ENCODE peak calls at places on chromosome 3, in ten cellular contexts. One of them, this sample, is unnamed.

GRCh38 chr3:165532851-165533250 is 304.4 kb downstream of the BCHE start:
- DNase-seq in GM23248: no peak
- DNase-seq in spleen: no peak
- DNase-seq in lung: no peak
- DNase-seq in body of pancreas: no peak
- DNase-seq in dorsolateral prefrontal cortex: peak
- DNase-seq in right cardiac atrium: no peak
- DNase-seq in heart left ventricle: no peak
- DNase-seq in naive thymus-derived CD4-positive, alpha-beta T cell: no peak
- DNase-seq in A673: no peak
- DNase-seq in this sample: no peak

GRCh38 chr3:32121137-32121536 is 14.7 kb downstream of the GPD1L start:
- DNase-seq in GM23248: no peak
- DNase-seq in spleen: no peak
- DNase-seq in lung: no peak
- DNase-seq in body of pancreas: no peak
- DNase-seq in dorsolateral prefrontal cortex: no peak
- DNase-seq in right cardiac atrium: no peak
- DNase-seq in heart left ventricle: no peak
- DNase-seq in naive thymus-derived CD4-positive, alpha-beta T cell: no peak
- DNase-seq in A673: no peak
- DNase-seq in this sample: no peak

GRCh38 chr3:57948782-57949242 is 59.4 kb upstream of the FLNB start:
- DNase-seq in GM23248: no peak
- DNase-seq in spleen: peak
- DNase-seq in lung: no peak
- DNase-seq in body of pancreas: peak
- DNase-seq in dorsolateral prefrontal cortex: no peak
- DNase-seq in right cardiac atrium: no peak
- DNase-seq in heart left ventricle: no peak
- DNase-seq in naive thymus-derived CD4-positive, alpha-beta T cell: no peak
- DNase-seq in A673: no peak
- DNase-seq in this sample: peak

GRCh38 chr3:131705558-131706051 is 202.8 kb upstream of the MRPL3 start:
- DNase-seq in GM23248: peak
- DNase-seq in spleen: no peak
- DNase-seq in lung: no peak
- DNase-seq in body of pancreas: no peak
- DNase-seq in dorsolateral prefrontal cortex: no peak
- DNase-seq in right cardiac atrium: no peak
- DNase-seq in heart left ventricle: no peak
- DNase-seq in naive thymus-derived CD4-positive, alpha-beta T cell: no peak
- DNase-seq in A673: peak
- DNase-seq in this sample: no peak

GRCh38 chr3:194328080-194328571 is 23.0 kb downstream of the CPN2 start:
- DNase-seq in GM23248: peak
- DNase-seq in spleen: no peak
- DNase-seq in lung: no peak
- DNase-seq in body of pancreas: peak
- DNase-seq in dorsolateral prefrontal cortex: no peak
- DNase-seq in right cardiac atrium: no peak
- DNase-seq in heart left ventricle: no peak
- DNase-seq in naive thymus-derived CD4-positive, alpha-beta T cell: no peak
- DNase-seq in A673: peak
- DNase-seq in this sample: no peak

GRCh38 chr3:186544281-186544680 is at the start of gene CRYGS:
- DNase-seq in GM23248: peak
- DNase-seq in spleen: no peak
- DNase-seq in lung: no peak
- DNase-seq in body of pancreas: no peak
- DNase-seq in dorsolateral prefrontal cortex: no peak
- DNase-seq in right cardiac atrium: no peak
- DNase-seq in heart left ventricle: no peak
- DNase-seq in naive thymus-derived CD4-positive, alpha-beta T cell: no peak
- DNase-seq in A673: no peak
- DNase-seq in this sample: no peak

GRCh38 chr3:136960838-136961836 is 3.4 kb downstream of the IL20RB start:
- DNase-seq in GM23248: peak
- DNase-seq in spleen: no peak
- DNase-seq in lung: no peak
- DNase-seq in body of pancreas: no peak
- DNase-seq in dorsolateral prefrontal cortex: no peak
- DNase-seq in right cardiac atrium: no peak
- DNase-seq in heart left ventricle: no peak
- DNase-seq in naive thymus-derived CD4-positive, alpha-beta T cell: no peak
- DNase-seq in A673: no peak
- DNase-seq in this sample: no peak

GRCh38 chr3:68935778-68936177 is 3.4 kb upstream of the TAFA4 start:
- DNase-seq in GM23248: no peak
- DNase-seq in spleen: no peak
- DNase-seq in lung: no peak
- DNase-seq in body of pancreas: no peak
- DNase-seq in dorsolateral prefrontal cortex: no peak
- DNase-seq in right cardiac atrium: no peak
- DNase-seq in heart left ventricle: no peak
- DNase-seq in naive thymus-derived CD4-positive, alpha-beta T cell: no peak
- DNase-seq in A673: no peak
- DNase-seq in this sample: no peak

GRCh38 chr3:189529889-189530288 is 101.3 kb upstream of the TP63 start:
- DNase-seq in GM23248: no peak
- DNase-seq in spleen: no peak
- DNase-seq in lung: no peak
- DNase-seq in body of pancreas: no peak
- DNase-seq in dorsolateral prefrontal cortex: no peak
- DNase-seq in right cardiac atrium: no peak
- DNase-seq in heart left ventricle: no peak
- DNase-seq in naive thymus-derived CD4-positive, alpha-beta T cell: no peak
- DNase-seq in A673: no peak
- DNase-seq in this sample: no peak

GRCh38 chr3:196288141-196288460 is 575 bp upstream of the PCYT1A start:
- DNase-seq in GM23248: peak
- DNase-seq in spleen: no peak
- DNase-seq in lung: no peak
- DNase-seq in body of pancreas: no peak
- DNase-seq in dorsolateral prefrontal cortex: no peak
- DNase-seq in right cardiac atrium: no peak
- DNase-seq in heart left ventricle: no peak
- DNase-seq in naive thymus-derived CD4-positive, alpha-beta T cell: peak
- DNase-seq in A673: peak
- DNase-seq in this sample: no peak

GRCh38 chr3:126883241-126883640 is 99.7 kb upstream of the PLXNA1 start:
- DNase-seq in GM23248: peak
- DNase-seq in spleen: no peak
- DNase-seq in lung: no peak
- DNase-seq in body of pancreas: no peak
- DNase-seq in dorsolateral prefrontal cortex: no peak
- DNase-seq in right cardiac atrium: peak
- DNase-seq in heart left ventricle: no peak
- DNase-seq in naive thymus-derived CD4-positive, alpha-beta T cell: no peak
- DNase-seq in A673: peak
- DNase-seq in this sample: no peak

GRCh38 chr3:63948995-63949394 is 36.8 kb upstream of the SCAANT1 start:
- DNase-seq in GM23248: peak
- DNase-seq in spleen: no peak
- DNase-seq in lung: no peak
- DNase-seq in body of pancreas: no peak
- DNase-seq in dorsolateral prefrontal cortex: no peak
- DNase-seq in right cardiac atrium: no peak
- DNase-seq in heart left ventricle: no peak
- DNase-seq in naive thymus-derived CD4-positive, alpha-beta T cell: no peak
- DNase-seq in A673: no peak
- DNase-seq in this sample: no peak

GRCh38 chr3:8938021-8938420 is 25.3 kb downstream of the RAD18 start:
- DNase-seq in GM23248: peak
- DNase-seq in spleen: no peak
- DNase-seq in lung: no peak
- DNase-seq in body of pancreas: no peak
- DNase-seq in dorsolateral prefrontal cortex: no peak
- DNase-seq in right cardiac atrium: no peak
- DNase-seq in heart left ventricle: no peak
- DNase-seq in naive thymus-derived CD4-positive, alpha-beta T cell: no peak
- DNase-seq in A673: peak
- DNase-seq in this sample: no peak

GRCh38 chr3:20066848-20067617 is 26.8 kb downstream of the KAT2B start:
- DNase-seq in GM23248: peak
- DNase-seq in spleen: no peak
- DNase-seq in lung: no peak
- DNase-seq in body of pancreas: no peak
- DNase-seq in dorsolateral prefrontal cortex: no peak
- DNase-seq in right cardiac atrium: peak
- DNase-seq in heart left ventricle: no peak
- DNase-seq in naive thymus-derived CD4-positive, alpha-beta T cell: no peak
- DNase-seq in A673: peak
- DNase-seq in this sample: peak

GRCh38 chr3:186882881-186883685 is 40.6 kb downstream of the ADIPOQ start:
- DNase-seq in GM23248: peak
- DNase-seq in spleen: no peak
- DNase-seq in lung: no peak
- DNase-seq in body of pancreas: no peak
- DNase-seq in dorsolateral prefrontal cortex: no peak
- DNase-seq in right cardiac atrium: no peak
- DNase-seq in heart left ventricle: no peak
- DNase-seq in naive thymus-derived CD4-positive, alpha-beta T cell: no peak
- DNase-seq in A673: peak
- DNase-seq in this sample: no peak

GRCh38 chr3:194301730-194302129 is 49.4 kb downstream of the CPN2 start:
- DNase-seq in GM23248: no peak
- DNase-seq in spleen: no peak
- DNase-seq in lung: no peak
- DNase-seq in body of pancreas: no peak
- DNase-seq in dorsolateral prefrontal cortex: no peak
- DNase-seq in right cardiac atrium: no peak
- DNase-seq in heart left ventricle: no peak
- DNase-seq in naive thymus-derived CD4-positive, alpha-beta T cell: no peak
- DNase-seq in A673: no peak
- DNase-seq in this sample: peak

GRCh38 chr3:41293169-41293681 is 93.9 kb downstream of the CTNNB1 start:
- DNase-seq in GM23248: no peak
- DNase-seq in spleen: no peak
- DNase-seq in lung: no peak
- DNase-seq in body of pancreas: no peak
- DNase-seq in dorsolateral prefrontal cortex: no peak
- DNase-seq in right cardiac atrium: no peak
- DNase-seq in heart left ventricle: no peak
- DNase-seq in naive thymus-derived CD4-positive, alpha-beta T cell: no peak
- DNase-seq in A673: no peak
- DNase-seq in this sample: no peak

GRCh38 chr3:110811050-110811449 is 260.6 kb upstream of the NECTIN3 start:
- DNase-seq in GM23248: peak
- DNase-seq in spleen: no peak
- DNase-seq in lung: no peak
- DNase-seq in body of pancreas: no peak
- DNase-seq in dorsolateral prefrontal cortex: no peak
- DNase-seq in right cardiac atrium: no peak
- DNase-seq in heart left ventricle: no peak
- DNase-seq in naive thymus-derived CD4-positive, alpha-beta T cell: no peak
- DNase-seq in A673: no peak
- DNase-seq in this sample: no peak

GRCh38 chr3:110816008-110816407 is 255.6 kb upstream of the NECTIN3 start:
- DNase-seq in GM23248: peak
- DNase-seq in spleen: no peak
- DNase-seq in lung: no peak
- DNase-seq in body of pancreas: no peak
- DNase-seq in dorsolateral prefrontal cortex: no peak
- DNase-seq in right cardiac atrium: no peak
- DNase-seq in heart left ventricle: no peak
- DNase-seq in naive thymus-derived CD4-positive, alpha-beta T cell: no peak
- DNase-seq in A673: no peak
- DNase-seq in this sample: no peak

GRCh38 chr3:110813541-110813940 is 258.1 kb upstream of the NECTIN3 start:
- DNase-seq in GM23248: no peak
- DNase-seq in spleen: no peak
- DNase-seq in lung: no peak
- DNase-seq in body of pancreas: no peak
- DNase-seq in dorsolateral prefrontal cortex: no peak
- DNase-seq in right cardiac atrium: no peak
- DNase-seq in heart left ventricle: no peak
- DNase-seq in naive thymus-derived CD4-positive, alpha-beta T cell: no peak
- DNase-seq in A673: no peak
- DNase-seq in this sample: no peak

GRCh38 chr3:110815008-110815583 is 256.5 kb upstream of the NECTIN3 start:
- DNase-seq in GM23248: peak
- DNase-seq in spleen: no peak
- DNase-seq in lung: no peak
- DNase-seq in body of pancreas: no peak
- DNase-seq in dorsolateral prefrontal cortex: no peak
- DNase-seq in right cardiac atrium: no peak
- DNase-seq in heart left ventricle: no peak
- DNase-seq in naive thymus-derived CD4-positive, alpha-beta T cell: no peak
- DNase-seq in A673: no peak
- DNase-seq in this sample: no peak

GRCh38 chr3:110814170-110815007 is 257.2 kb upstream of the NECTIN3 start:
- DNase-seq in GM23248: peak
- DNase-seq in spleen: no peak
- DNase-seq in lung: no peak
- DNase-seq in body of pancreas: no peak
- DNase-seq in dorsolateral prefrontal cortex: no peak
- DNase-seq in right cardiac atrium: no peak
- DNase-seq in heart left ventricle: no peak
- DNase-seq in naive thymus-derived CD4-positive, alpha-beta T cell: no peak
- DNase-seq in A673: no peak
- DNase-seq in this sample: no peak
- H3K4me3 ChIP-seq in GM23248: peak
- H3K4me3 ChIP-seq in spleen: no peak
- H3K4me3 ChIP-seq in lung: no peak
- H3K4me3 ChIP-seq in body of pancreas: no peak
- H3K4me3 ChIP-seq in dorsolateral prefrontal cortex: no peak
- H3K4me3 ChIP-seq in right cardiac atrium: no peak
- H3K4me3 ChIP-seq in heart left ventricle: no peak
- H3K4me3 ChIP-seq in naive thymus-derived CD4-positive, alpha-beta T cell: no peak
- H3K4me3 ChIP-seq in A673: no peak
- H3K4me3 ChIP-seq in this sample: no peak

GRCh38 chr3:188358787-188359493 is 205.0 kb downstream of the LPP start:
- DNase-seq in GM23248: no peak
- DNase-seq in spleen: no peak
- DNase-seq in lung: no peak
- DNase-seq in body of pancreas: no peak
- DNase-seq in dorsolateral prefrontal cortex: no peak
- DNase-seq in right cardiac atrium: no peak
- DNase-seq in heart left ventricle: no peak
- DNase-seq in naive thymus-derived CD4-positive, alpha-beta T cell: peak
- DNase-seq in A673: no peak
- DNase-seq in this sample: no peak
- H3K4me3 ChIP-seq in GM23248: no peak
- H3K4me3 ChIP-seq in spleen: no peak
- H3K4me3 ChIP-seq in lung: no peak
- H3K4me3 ChIP-seq in body of pancreas: no peak
- H3K4me3 ChIP-seq in dorsolateral prefrontal cortex: no peak
- H3K4me3 ChIP-seq in right cardiac atrium: no peak
- H3K4me3 ChIP-seq in heart left ventricle: no peak
- H3K4me3 ChIP-seq in naive thymus-derived CD4-positive, alpha-beta T cell: peak
- H3K4me3 ChIP-seq in A673: no peak
- H3K4me3 ChIP-seq in this sample: no peak

GRCh38 chr3:11770477-11771381 is 76.0 kb downstream of the TAMM41 start:
- DNase-seq in GM23248: peak
- DNase-seq in spleen: peak
- DNase-seq in lung: peak
- DNase-seq in body of pancreas: peak
- DNase-seq in dorsolateral prefrontal cortex: peak
- DNase-seq in right cardiac atrium: peak
- DNase-seq in heart left ventricle: peak
- DNase-seq in naive thymus-derived CD4-positive, alpha-beta T cell: peak
- DNase-seq in A673: peak
- DNase-seq in this sample: peak
- H3K4me3 ChIP-seq in GM23248: peak
- H3K4me3 ChIP-seq in spleen: peak
- H3K4me3 ChIP-seq in lung: no peak
- H3K4me3 ChIP-seq in body of pancreas: no peak
- H3K4me3 ChIP-seq in dorsolateral prefrontal cortex: peak
- H3K4me3 ChIP-seq in right cardiac atrium: no peak
- H3K4me3 ChIP-seq in heart left ventricle: no peak
- H3K4me3 ChIP-seq in naive thymus-derived CD4-positive, alpha-beta T cell: peak
- H3K4me3 ChIP-seq in A673: no peak
- H3K4me3 ChIP-seq in this sample: no peak

GRCh38 chr3:37127340-37127739 is 47.0 kb downstream of the LRRFIP2 start:
- DNase-seq in GM23248: no peak
- DNase-seq in spleen: no peak
- DNase-seq in lung: no peak
- DNase-seq in body of pancreas: no peak
- DNase-seq in dorsolateral prefrontal cortex: no peak
- DNase-seq in right cardiac atrium: no peak
- DNase-seq in heart left ventricle: no peak
- DNase-seq in naive thymus-derived CD4-positive, alpha-beta T cell: no peak
- DNase-seq in A673: no peak
- DNase-seq in this sample: no peak
- H3K4me3 ChIP-seq in GM23248: no peak
- H3K4me3 ChIP-seq in spleen: no peak
- H3K4me3 ChIP-seq in lung: no peak
- H3K4me3 ChIP-seq in body of pancreas: no peak
- H3K4me3 ChIP-seq in dorsolateral prefrontal cortex: no peak
- H3K4me3 ChIP-seq in right cardiac atrium: no peak
- H3K4me3 ChIP-seq in heart left ventricle: no peak
- H3K4me3 ChIP-seq in naive thymus-derived CD4-positive, alpha-beta T cell: no peak
- H3K4me3 ChIP-seq in A673: no peak
- H3K4me3 ChIP-seq in this sample: no peak

This sample was measured in sigmoid colon.